ENCODE peak calls at places on chromosomes 5 and 9, in five cellular contexts. R is upper lobe of right lung, K is CD14-positive monocyte, N is AG09309, F is nephron progenitor cell. O is an unnamed sample.

GRCh38 chr5:57448287-57448686 is 34.3 kb downstream of the ACTBL2 start:
- DNase-seq in K (no peak), F (no peak), N (no peak), R (no peak), O (no peak)

GRCh38 chr9:115202960-115203751 is 85.2 kb upstream of the TNC start:
- DNase-seq in F (no peak), K (no peak), R (no peak), N (peak; percentile 86), O (peak; percentile 80)

GRCh38 chr9:72292874-72293607 is 72.0 kb downstream of the ZFAND5 start:
- DNase-seq in N (no peak), K (peak; percentile 66), R (no peak), F (no peak), O (no peak)

GRCh38 chr5:132883261-132883834 is 9.9 kb downstream of the LEAP2 start:
- DNase-seq in R (no peak), K (peak; percentile 72), F (peak; percentile 27), N (peak; percentile 53), O (peak; percentile 29)

GRCh38 chr5:84565866-84566265 is 181.2 kb upstream of the EDIL3 start:
- DNase-seq in N (no peak), K (no peak), R (no peak), F (no peak), O (no peak)

GRCh38 chr5:151359391-151359790 is 12.0 kb upstream of the SLC36A2 start:
- DNase-seq in F (no peak), N (no peak), R (no peak), K (no peak), O (no peak)

GRCh38 chr9:35341585-35341984 is 148.3 kb upstream of the RUSC2 start:
- DNase-seq in K (no peak), F (no peak), R (peak; percentile 71), N (peak; percentile 72), O (peak; percentile 70)

GRCh38 chr9:135926402-135927194 is 19.3 kb upstream of the CAMSAP1 start:
- DNase-seq in R (peak; percentile 72), N (peak; percentile 25), K (peak; percentile 98), F (no peak), O (peak; percentile 18)

GRCh38 chr5:54254482-54255198 is 55.7 kb downstream of the ARL15 start:
- DNase-seq in N (no peak), F (no peak), K (no peak), R (no peak), O (no peak)

GRCh38 chr5:155746340-155747038 is 580.5 kb upstream of the SGCD start:
- DNase-seq in R (no peak), F (no peak), N (no peak), K (no peak), O (no peak)